ENCODE peak calls at places on chromosomes 16 and 17, in four cellular contexts. C is PC-3, Q is upper lobe of right lung, G is tibial nerve. Z is an unnamed sample. For H3K9me3, the result is how much of the 10 kb centered on the place peaks cover.

GRCh38 chr17:59361916-59362810 is 30.7 kb downstream of the YPEL2 start:
- DNase-seq in G (no peak), C (peak), Q (no peak), Z (no peak)

GRCh38 chr17:76341301-76341700 is 12.4 kb downstream of the PRPSAP1 start:
- DNase-seq in G (no peak), C (no peak), Q (no peak), Z (peak)

GRCh38 chr16:894841-895240 is 75.9 kb downstream of the LMF1 start:
- DNase-seq in Q (no peak), G (no peak), C (no peak), Z (no peak)

GRCh38 chr16:21101631-21102420 is 48.8 kb downstream of the DNAH3 start:
- DNase-seq in Q (no peak), G (no peak), C (peak), Z (no peak)

GRCh38 chr16:88993006-88993787 is 16.2 kb upstream of the CBFA2T3 start:
- DNase-seq in Q (no peak), G (no peak), C (no peak), Z (no peak)

GRCh38 chr17:64607862-64608565 is 54.1 kb downstream of the SMURF2 start:
- DNase-seq in C (peak), G (no peak), Q (no peak), Z (no peak)

GRCh38 chr16:52671560-52671959 is 124.6 kb upstream of the TOX3 start:
- DNase-seq in G (no peak), C (no peak), Q (no peak), Z (no peak)

GRCh38 chr17:71460943-71461342 is 659.9 kb upstream of the SOX9 start:
- DNase-seq in C (peak), G (no peak), Q (no peak), Z (peak)

GRCh38 chr17:75049057-75049456 is 2.0 kb downstream of the KCTD2 start:
- DNase-seq in Q (no peak), C (no peak), G (no peak), Z (no peak)

GRCh38 chr17:74332763-74333220 is 6.8 kb downstream of the KIF19 start:
- DNase-seq in C (no peak), G (no peak), Q (no peak), Z (no peak)

GRCh38 chr17:83078378-83079339 is 750 bp upstream of the METRNL start:
- DNase-seq in Q (no peak), G (no peak), C (no peak), Z (no peak)

GRCh38 chr16:53745753-53746258 is 41.9 kb downstream of the FTO start:
- DNase-seq in G (no peak), C (peak), Q (no peak), Z (no peak)

GRCh38 chr16:81448154-81449131 is 3.8 kb downstream of the CMIP start:
- DNase-seq in Q (no peak), G (no peak), C (peak), Z (no peak)

GRCh38 chr17:81651692-81652091 is 4.7 kb downstream of the PDE6G start:
- DNase-seq in C (peak), G (no peak), Q (no peak), Z (no peak)

GRCh38 chr17:80122026-80122575 is 20.7 kb downstream of the GAA start:
- DNase-seq in Q (no peak), C (no peak), G (no peak), Z (no peak)

GRCh38 chr17:12282056-12282455 is 261.4 kb downstream of the MAP2K4 start:
- DNase-seq in Q (no peak), G (no peak), C (peak), Z (no peak)

GRCh38 chr17:42403150-42403549 is 14.9 kb upstream of the STAT3 start:
- DNase-seq in Q (no peak), C (no peak), G (no peak), Z (no peak)

GRCh38 chr17:2853111-2853721 is 57.0 kb downstream of the RAP1GAP2 start:
- DNase-seq in C (peak), G (no peak), Q (peak), Z (peak)

GRCh38 chr17:49798182-49798581 is 9.7 kb downstream of the KAT7 start:
- DNase-seq in C (no peak), Q (no peak), G (no peak), Z (no peak)

GRCh38 chr17:40516581-40517285 is 15.3 kb upstream of the TNS4 start:
- DNase-seq in G (no peak), Q (peak), C (peak), Z (no peak)
- H3K4me3 ChIP-seq in G (no peak), Q (no peak), C (peak), Z (no peak)

GRCh38 chr17:63523256-63523869 is at the start of gene KCNH6:
- DNase-seq in G (no peak), Q (no peak), C (no peak), Z (no peak)
- TF ChIP-seq CTCF in G (no peak), Q (no peak), C (no peak), Z (no peak)

GRCh38 chr16:35570946-35571345 is 2111.5 kb downstream of the TP53TG3F start:
- DNase-seq in G (no peak), C (no peak), Q (no peak), Z (no peak)

GRCh38 chr16:35574011-35574410 is 2114.6 kb downstream of the TP53TG3F start:
- DNase-seq in C (no peak), Q (no peak), G (no peak), Z (no peak)

GRCh38 chr16:35574454-35575431 is 2115.3 kb downstream of the TP53TG3F start:
- DNase-seq in Q (no peak), C (no peak), G (no peak), Z (no peak)

GRCh38 chr16:35573407-35573806 is 2114.0 kb downstream of the TP53TG3F start:
- DNase-seq in C (no peak), Q (no peak), G (no peak), Z (no peak)

GRCh38 chr16:35572186-35572585 is 2112.8 kb downstream of the TP53TG3F start:
- DNase-seq in Q (no peak), C (no peak), G (no peak), Z (no peak)
- H3K9me3 ChIP-seq in Q (under half), C (under half), G (under half), Z (under half)

GRCh38 chr17:50863931-50864330 is 2.2 kb downstream of the TOB1 start:
- DNase-seq in Q (no peak), G (no peak), C (no peak), Z (no peak)
- H3K4me3 ChIP-seq in Q (peak), G (peak), C (peak), Z (peak)

GRCh38 chr16:73279451-73279850 is 231.5 kb upstream of the ZFHX3 start:
- DNase-seq in C (no peak), G (no peak), Q (no peak), Z (no peak)
- TF ChIP-seq CTCF in C (no peak), G (no peak), Q (no peak), Z (no peak)

GRCh38 chr16:35714665-35715064 is 2255.3 kb downstream of the TP53TG3F start:
- DNase-seq in G (no peak), C (no peak), Q (no peak), Z (no peak)
- H3K9me3 ChIP-seq in G (under half), C (under half), Q (under half), Z (under half)

GRCh38 chr17:43576563-43577229 is 30.6 kb upstream of the ETV4 start:
- DNase-seq in G (peak), Q (peak), C (peak), Z (peak)
- H3K4me3 ChIP-seq in G (no peak), Q (no peak), C (no peak), Z (no peak)

GRCh38 chr16:47448830-47449575 is 11.9 kb downstream of the ITFG1 start:
- DNase-seq in C (no peak), G (no peak), Q (no peak), Z (no peak)

DNA sequence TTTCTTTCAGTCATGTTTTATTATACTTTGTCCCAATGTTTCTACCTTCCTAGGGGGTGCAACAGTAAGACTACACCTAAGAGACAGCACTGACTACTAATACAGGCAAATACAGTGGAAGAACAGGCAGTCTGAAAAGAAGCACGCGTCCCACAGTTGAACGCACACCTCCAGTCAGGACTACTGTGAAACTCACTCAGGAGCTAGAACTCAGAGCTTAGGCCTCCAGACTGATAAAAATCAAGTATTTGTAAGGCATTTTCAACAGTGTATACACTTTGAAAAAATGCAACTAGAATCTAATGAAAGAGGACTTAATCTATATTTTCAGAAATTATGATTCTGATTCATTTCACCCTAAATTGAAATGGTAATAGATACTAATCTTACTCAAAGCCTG is 14.4 kb downstream of the ITFG1 start:
- DNase-seq in C (no peak), Q (no peak), G (no peak), Z (no peak)
- TF ChIP-seq CTCF in C (no peak), Q (no peak), G (no peak), Z (no peak)

Z was measured in tibial artery.